ENCODE peak calls at places on chromosomes 5 and 9, in ten cellular contexts. One of them, this sample, is unnamed.

GRCh38 chr5:150058480-150059126 is 27.8 kb downstream of the CSF1R start:
- DNase-seq in cardiac fibroblast: peak
- DNase-seq in astrocyte of the spinal cord: peak
- DNase-seq in foreskin fibroblast: peak
- DNase-seq in retinal pigment epithelial cell: no peak
- DNase-seq in mammary epithelial cell: peak
- DNase-seq in kidney: no peak
- DNase-seq in dorsolateral prefrontal cortex: no peak
- DNase-seq in AG09309: no peak
- DNase-seq in fibroblast of the aortic adventitia: no peak
- DNase-seq in this sample: peak

GRCh38 chr9:36140086-36141084 is 3.9 kb downstream of the GLIPR2 start:
- DNase-seq in retinal pigment epithelial cell: no peak
- DNase-seq in cardiac fibroblast: no peak
- DNase-seq in fibroblast of the aortic adventitia: no peak
- DNase-seq in AG09309: no peak
- DNase-seq in foreskin fibroblast: no peak
- DNase-seq in astrocyte of the spinal cord: no peak
- DNase-seq in dorsolateral prefrontal cortex: no peak
- DNase-seq in kidney: no peak
- DNase-seq in mammary epithelial cell: no peak
- DNase-seq in this sample: no peak

GRCh38 chr5:33850100-33850594 is 41.6 kb downstream of the ADAMTS12 start:
- DNase-seq in mammary epithelial cell: peak
- DNase-seq in astrocyte of the spinal cord: peak
- DNase-seq in cardiac fibroblast: peak
- DNase-seq in retinal pigment epithelial cell: peak
- DNase-seq in dorsolateral prefrontal cortex: no peak
- DNase-seq in AG09309: no peak
- DNase-seq in foreskin fibroblast: peak
- DNase-seq in kidney: no peak
- DNase-seq in fibroblast of the aortic adventitia: peak
- DNase-seq in this sample: no peak

GRCh38 chr9:136110082-136111061 is 8.3 kb downstream of the TMEM250 start:
- DNase-seq in retinal pigment epithelial cell: no peak
- DNase-seq in AG09309: no peak
- DNase-seq in astrocyte of the spinal cord: peak
- DNase-seq in mammary epithelial cell: no peak
- DNase-seq in dorsolateral prefrontal cortex: no peak
- DNase-seq in foreskin fibroblast: no peak
- DNase-seq in kidney: no peak
- DNase-seq in fibroblast of the aortic adventitia: peak
- DNase-seq in cardiac fibroblast: no peak
- DNase-seq in this sample: no peak

GRCh38 chr5:1435369-1435768 is 9.9 kb downstream of the SLC6A3 start:
- DNase-seq in AG09309: no peak
- DNase-seq in retinal pigment epithelial cell: no peak
- DNase-seq in mammary epithelial cell: no peak
- DNase-seq in dorsolateral prefrontal cortex: no peak
- DNase-seq in cardiac fibroblast: no peak
- DNase-seq in astrocyte of the spinal cord: no peak
- DNase-seq in foreskin fibroblast: no peak
- DNase-seq in kidney: no peak
- DNase-seq in fibroblast of the aortic adventitia: no peak
- DNase-seq in this sample: no peak

GRCh38 chr5:131252824-131253171 is 11.1 kb upstream of the CDC42SE2 start:
- DNase-seq in retinal pigment epithelial cell: no peak
- DNase-seq in foreskin fibroblast: no peak
- DNase-seq in cardiac fibroblast: no peak
- DNase-seq in kidney: no peak
- DNase-seq in mammary epithelial cell: no peak
- DNase-seq in dorsolateral prefrontal cortex: peak
- DNase-seq in astrocyte of the spinal cord: no peak
- DNase-seq in AG09309: no peak
- DNase-seq in fibroblast of the aortic adventitia: no peak
- DNase-seq in this sample: no peak

GRCh38 chr5:43485406-43485805 is 1.7 kb upstream of the TMEM267 start:
- DNase-seq in mammary epithelial cell: no peak
- DNase-seq in cardiac fibroblast: peak
- DNase-seq in retinal pigment epithelial cell: no peak
- DNase-seq in foreskin fibroblast: peak
- DNase-seq in AG09309: no peak
- DNase-seq in dorsolateral prefrontal cortex: no peak
- DNase-seq in fibroblast of the aortic adventitia: no peak
- DNase-seq in kidney: no peak
- DNase-seq in astrocyte of the spinal cord: no peak
- DNase-seq in this sample: no peak

GRCh38 chr5:93574041-93574938 is 6.7 kb downstream of the NR2F1-AS1 start:
- DNase-seq in AG09309: no peak
- DNase-seq in dorsolateral prefrontal cortex: no peak
- DNase-seq in fibroblast of the aortic adventitia: no peak
- DNase-seq in cardiac fibroblast: no peak
- DNase-seq in foreskin fibroblast: no peak
- DNase-seq in kidney: no peak
- DNase-seq in mammary epithelial cell: no peak
- DNase-seq in astrocyte of the spinal cord: peak
- DNase-seq in retinal pigment epithelial cell: no peak
- DNase-seq in this sample: no peak

GRCh38 chr5:74624501-74624900 is 16.0 kb downstream of the ENC1 start:
- DNase-seq in dorsolateral prefrontal cortex: no peak
- DNase-seq in AG09309: no peak
- DNase-seq in fibroblast of the aortic adventitia: no peak
- DNase-seq in cardiac fibroblast: no peak
- DNase-seq in foreskin fibroblast: no peak
- DNase-seq in kidney: peak
- DNase-seq in astrocyte of the spinal cord: no peak
- DNase-seq in mammary epithelial cell: peak
- DNase-seq in retinal pigment epithelial cell: peak
- DNase-seq in this sample: no peak

DNA sequence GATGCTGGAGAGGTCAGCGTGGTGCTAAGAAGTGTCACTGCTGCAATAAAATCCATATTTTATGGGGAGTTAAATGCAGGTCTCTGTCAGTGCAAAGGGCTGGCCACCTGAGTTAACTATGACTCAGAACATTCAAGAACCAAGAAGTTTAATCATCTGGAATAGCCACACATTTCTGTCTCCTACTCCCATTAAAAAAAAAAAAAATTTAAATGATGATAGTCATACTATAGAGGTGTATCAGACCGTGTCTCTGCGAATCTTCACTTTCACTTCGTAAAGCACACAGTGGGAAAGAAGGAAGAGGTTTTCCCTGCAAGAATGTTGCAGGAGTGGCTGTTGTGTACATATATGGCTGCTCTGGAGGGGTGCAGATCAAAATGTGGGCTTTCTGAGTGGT is 1.4 kb downstream of the CDH6 start:
- DNase-seq in retinal pigment epithelial cell: no peak
- DNase-seq in astrocyte of the spinal cord: peak
- DNase-seq in fibroblast of the aortic adventitia: no peak
- DNase-seq in mammary epithelial cell: peak
- DNase-seq in kidney: no peak
- DNase-seq in dorsolateral prefrontal cortex: no peak
- DNase-seq in cardiac fibroblast: peak
- DNase-seq in foreskin fibroblast: no peak
- DNase-seq in AG09309: no peak
- DNase-seq in this sample: no peak
- H3K4me3 ChIP-seq in retinal pigment epithelial cell: peak
- H3K4me3 ChIP-seq in astrocyte of the spinal cord: peak
- H3K4me3 ChIP-seq in fibroblast of the aortic adventitia: peak
- H3K4me3 ChIP-seq in mammary epithelial cell: peak
- H3K4me3 ChIP-seq in kidney: peak
- H3K4me3 ChIP-seq in dorsolateral prefrontal cortex: peak
- H3K4me3 ChIP-seq in cardiac fibroblast: peak
- H3K4me3 ChIP-seq in foreskin fibroblast: peak
- H3K4me3 ChIP-seq in AG09309: peak
- H3K4me3 ChIP-seq in this sample: peak

DNA sequence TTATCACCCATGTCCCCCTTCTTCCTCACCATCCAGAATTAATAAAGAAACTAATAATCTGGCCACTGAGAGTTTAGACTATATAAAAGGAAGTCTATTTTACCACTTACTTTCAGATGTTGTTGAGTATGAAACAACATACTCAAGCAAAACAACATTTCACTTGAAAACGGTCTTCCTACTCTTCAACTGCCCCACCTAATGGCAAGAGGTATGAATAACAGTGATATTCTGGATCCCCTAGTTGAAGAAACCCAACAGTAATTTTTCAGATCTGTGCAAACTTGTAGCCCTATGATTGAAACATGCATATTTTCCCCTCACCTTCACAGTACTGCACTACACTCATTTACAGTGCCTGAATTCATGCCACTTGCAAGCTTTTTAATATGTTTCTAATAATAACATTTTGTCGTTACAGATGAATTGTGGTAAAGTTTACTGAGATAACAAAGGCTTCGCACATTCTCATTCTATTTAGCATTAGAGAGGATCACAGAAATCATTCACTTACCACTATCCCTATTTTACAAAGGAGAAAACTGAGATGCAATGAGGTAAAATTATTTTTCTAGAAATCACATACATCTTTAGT is 267.9 kb upstream of the PDE4D start:
- DNase-seq in fibroblast of the aortic adventitia: peak
- DNase-seq in astrocyte of the spinal cord: peak
- DNase-seq in AG09309: no peak
- DNase-seq in foreskin fibroblast: peak
- DNase-seq in retinal pigment epithelial cell: peak
- DNase-seq in mammary epithelial cell: peak
- DNase-seq in cardiac fibroblast: peak
- DNase-seq in kidney: no peak
- DNase-seq in dorsolateral prefrontal cortex: no peak
- DNase-seq in this sample: no peak
- TF ChIP-seq CTCF in fibroblast of the aortic adventitia: peak
- TF ChIP-seq CTCF in astrocyte of the spinal cord: peak
- TF ChIP-seq CTCF in AG09309: peak
- TF ChIP-seq CTCF in foreskin fibroblast: peak
- TF ChIP-seq CTCF in retinal pigment epithelial cell: peak
- TF ChIP-seq CTCF in mammary epithelial cell: peak
- TF ChIP-seq CTCF in cardiac fibroblast: peak
- TF ChIP-seq CTCF in kidney: peak
- TF ChIP-seq CTCF in dorsolateral prefrontal cortex: peak
- TF ChIP-seq CTCF in this sample: peak

GRCh38 chr5:2542026-2542425 is 209.5 kb downstream of the IRX2 start:
- DNase-seq in mammary epithelial cell: no peak
- DNase-seq in AG09309: no peak
- DNase-seq in astrocyte of the spinal cord: no peak
- DNase-seq in cardiac fibroblast: no peak
- DNase-seq in dorsolateral prefrontal cortex: no peak
- DNase-seq in foreskin fibroblast: no peak
- DNase-seq in fibroblast of the aortic adventitia: no peak
- DNase-seq in retinal pigment epithelial cell: no peak
- DNase-seq in kidney: no peak
- DNase-seq in this sample: no peak

GRCh38 chr5:2534251-2534650 is 217.2 kb downstream of the IRX2 start:
- DNase-seq in AG09309: no peak
- DNase-seq in fibroblast of the aortic adventitia: no peak
- DNase-seq in dorsolateral prefrontal cortex: no peak
- DNase-seq in kidney: no peak
- DNase-seq in cardiac fibroblast: no peak
- DNase-seq in astrocyte of the spinal cord: no peak
- DNase-seq in foreskin fibroblast: no peak
- DNase-seq in retinal pigment epithelial cell: no peak
- DNase-seq in mammary epithelial cell: no peak
- DNase-seq in this sample: no peak

GRCh38 chr5:2536632-2537031 is 214.8 kb downstream of the IRX2 start:
- DNase-seq in AG09309: no peak
- DNase-seq in dorsolateral prefrontal cortex: no peak
- DNase-seq in astrocyte of the spinal cord: no peak
- DNase-seq in kidney: no peak
- DNase-seq in foreskin fibroblast: no peak
- DNase-seq in cardiac fibroblast: no peak
- DNase-seq in fibroblast of the aortic adventitia: no peak
- DNase-seq in retinal pigment epithelial cell: no peak
- DNase-seq in mammary epithelial cell: no peak
- DNase-seq in this sample: no peak

GRCh38 chr5:2534970-2535369 is 216.5 kb downstream of the IRX2 start:
- DNase-seq in kidney: no peak
- DNase-seq in dorsolateral prefrontal cortex: no peak
- DNase-seq in fibroblast of the aortic adventitia: no peak
- DNase-seq in retinal pigment epithelial cell: no peak
- DNase-seq in mammary epithelial cell: no peak
- DNase-seq in cardiac fibroblast: no peak
- DNase-seq in foreskin fibroblast: no peak
- DNase-seq in AG09309: no peak
- DNase-seq in astrocyte of the spinal cord: no peak
- DNase-seq in this sample: no peak

DNA sequence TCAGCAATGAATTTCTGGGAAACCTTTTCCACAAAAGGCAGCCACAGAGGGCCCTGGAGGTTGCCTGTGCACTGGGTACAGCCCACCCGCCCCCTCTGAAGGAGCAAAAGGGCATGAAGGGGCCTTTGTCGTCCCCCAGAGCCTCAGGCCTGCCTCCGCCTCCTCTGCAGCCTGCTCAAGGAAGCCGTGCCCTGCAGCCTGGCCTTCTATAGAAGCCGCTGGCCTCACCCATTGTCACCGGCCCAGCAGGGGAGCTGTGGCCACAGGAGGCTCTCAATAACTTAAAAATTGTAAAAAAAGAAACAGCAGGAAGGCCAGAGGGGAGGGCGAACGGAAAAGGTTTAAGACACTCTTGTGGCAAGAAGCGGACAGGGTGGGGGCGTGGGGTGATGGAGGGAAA is 213.3 kb downstream of the IRX2 start:
- DNase-seq in AG09309: no peak
- DNase-seq in kidney: no peak
- DNase-seq in cardiac fibroblast: no peak
- DNase-seq in mammary epithelial cell: no peak
- DNase-seq in fibroblast of the aortic adventitia: no peak
- DNase-seq in astrocyte of the spinal cord: no peak
- DNase-seq in retinal pigment epithelial cell: no peak
- DNase-seq in foreskin fibroblast: no peak
- DNase-seq in dorsolateral prefrontal cortex: no peak
- DNase-seq in this sample: no peak
- H3K4me3 ChIP-seq in AG09309: no peak
- H3K4me3 ChIP-seq in kidney: no peak
- H3K4me3 ChIP-seq in cardiac fibroblast: no peak
- H3K4me3 ChIP-seq in mammary epithelial cell: no peak
- H3K4me3 ChIP-seq in fibroblast of the aortic adventitia: no peak
- H3K4me3 ChIP-seq in astrocyte of the spinal cord: no peak
- H3K4me3 ChIP-seq in retinal pigment epithelial cell: no peak
- H3K4me3 ChIP-seq in foreskin fibroblast: no peak
- H3K4me3 ChIP-seq in dorsolateral prefrontal cortex: no peak
- H3K4me3 ChIP-seq in this sample: no peak

DNA sequence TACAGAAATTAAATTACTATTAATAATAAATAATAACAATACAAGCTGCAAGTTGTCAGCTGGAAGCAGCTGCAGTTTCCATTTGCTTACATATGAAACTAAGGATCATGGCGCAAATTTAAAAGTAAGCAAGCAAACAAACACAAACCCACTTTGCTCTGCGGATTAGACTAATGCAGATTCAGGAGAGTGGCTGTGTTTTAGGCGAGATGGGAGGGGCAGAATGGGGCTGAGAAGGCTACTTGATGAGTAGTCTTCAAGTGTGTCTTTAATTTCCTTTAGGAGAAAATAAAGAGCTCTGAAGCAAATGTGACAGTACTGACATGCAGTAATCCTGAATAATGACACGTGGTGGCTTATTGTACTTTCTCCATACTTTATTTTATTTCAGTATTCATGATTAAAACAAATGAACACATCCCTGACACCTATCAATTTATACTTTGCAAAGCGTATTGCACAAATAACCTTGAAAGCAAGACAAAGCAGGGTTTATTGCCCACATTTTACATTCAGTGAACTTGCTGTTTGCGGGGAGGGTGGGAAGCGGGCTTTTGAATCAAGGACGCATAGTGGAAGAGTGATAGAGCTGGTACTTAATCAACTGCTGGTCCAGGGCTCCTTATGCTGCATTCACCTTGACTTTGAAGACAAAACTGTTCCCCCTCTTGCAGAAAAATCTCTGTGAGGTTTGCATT is 221.4 kb upstream of the TRIM32 start:
- DNase-seq in dorsolateral prefrontal cortex: no peak
- DNase-seq in foreskin fibroblast: no peak
- DNase-seq in AG09309: no peak
- DNase-seq in fibroblast of the aortic adventitia: no peak
- DNase-seq in cardiac fibroblast: no peak
- DNase-seq in retinal pigment epithelial cell: no peak
- DNase-seq in kidney: no peak
- DNase-seq in astrocyte of the spinal cord: no peak
- DNase-seq in mammary epithelial cell: no peak
- DNase-seq in this sample: no peak
- TF ChIP-seq CTCF in dorsolateral prefrontal cortex: no peak
- TF ChIP-seq CTCF in foreskin fibroblast: no peak
- TF ChIP-seq CTCF in AG09309: no peak
- TF ChIP-seq CTCF in fibroblast of the aortic adventitia: no peak
- TF ChIP-seq CTCF in cardiac fibroblast: no peak
- TF ChIP-seq CTCF in retinal pigment epithelial cell: no peak
- TF ChIP-seq CTCF in kidney: no peak
- TF ChIP-seq CTCF in astrocyte of the spinal cord: no peak
- TF ChIP-seq CTCF in mammary epithelial cell: no peak
- TF ChIP-seq CTCF in this sample: no peak